ENCODE peak calls at places on chromosomes 2 and 18, in eight cellular contexts. One of them, this sample, is unnamed.

GRCh38 chr2:233250568-233250967 is 905 bp upstream of the ATG16L1 start:
- DNase-seq in effector memory CD4-positive, alpha-beta T cell: no peak
- DNase-seq in WERI-Rb-1: no peak
- DNase-seq in naive thymus-derived CD4-positive, alpha-beta T cell: no peak
- DNase-seq in left ventricle myocardium inferior: no peak
- DNase-seq in small intestine: no peak
- DNase-seq in IMR-90: no peak
- DNase-seq in heart right ventricle: no peak
- DNase-seq in this sample: no peak

GRCh38 chr18:79373736-79374135 is 22.0 kb upstream of the NFATC1 start:
- DNase-seq in IMR-90: no peak
- DNase-seq in heart right ventricle: no peak
- DNase-seq in small intestine: no peak
- DNase-seq in left ventricle myocardium inferior: no peak
- DNase-seq in effector memory CD4-positive, alpha-beta T cell: no peak
- DNase-seq in WERI-Rb-1: no peak
- DNase-seq in naive thymus-derived CD4-positive, alpha-beta T cell: no peak
- DNase-seq in this sample: no peak

GRCh38 chr2:10398496-10398895 is 49.6 kb downstream of the ODC1 start:
- DNase-seq in small intestine: peak; percentile 76
- DNase-seq in naive thymus-derived CD4-positive, alpha-beta T cell: no peak
- DNase-seq in left ventricle myocardium inferior: peak; percentile 56
- DNase-seq in effector memory CD4-positive, alpha-beta T cell: no peak
- DNase-seq in IMR-90: no peak
- DNase-seq in WERI-Rb-1: no peak
- DNase-seq in heart right ventricle: peak; percentile 47
- DNase-seq in this sample: no peak

GRCh38 chr18:61896767-61897166 is 4.0 kb upstream of the RNF152 start:
- DNase-seq in naive thymus-derived CD4-positive, alpha-beta T cell: no peak
- DNase-seq in WERI-Rb-1: peak; percentile 60
- DNase-seq in IMR-90: peak; percentile 20
- DNase-seq in left ventricle myocardium inferior: peak; percentile 26
- DNase-seq in effector memory CD4-positive, alpha-beta T cell: no peak
- DNase-seq in heart right ventricle: peak; percentile 35
- DNase-seq in small intestine: no peak
- DNase-seq in this sample: peak; percentile 92

GRCh38 chr2:186058604-186059003 is 320.0 kb downstream of the FSIP2 start:
- DNase-seq in small intestine: no peak
- DNase-seq in naive thymus-derived CD4-positive, alpha-beta T cell: no peak
- DNase-seq in left ventricle myocardium inferior: no peak
- DNase-seq in WERI-Rb-1: no peak
- DNase-seq in heart right ventricle: no peak
- DNase-seq in IMR-90: peak; percentile 10
- DNase-seq in effector memory CD4-positive, alpha-beta T cell: no peak
- DNase-seq in this sample: no peak

GRCh38 chr2:145751634-145752033 is 1231.7 kb upstream of the ZEB2 start:
- DNase-seq in WERI-Rb-1: no peak
- DNase-seq in left ventricle myocardium inferior: no peak
- DNase-seq in effector memory CD4-positive, alpha-beta T cell: no peak
- DNase-seq in heart right ventricle: no peak
- DNase-seq in small intestine: peak; percentile 6
- DNase-seq in IMR-90: peak; percentile 60
- DNase-seq in naive thymus-derived CD4-positive, alpha-beta T cell: no peak
- DNase-seq in this sample: no peak

GRCh38 chr2:143128681-143129580 is at the start of gene ARHGAP15:
- DNase-seq in WERI-Rb-1: no peak
- DNase-seq in effector memory CD4-positive, alpha-beta T cell: peak; percentile 57
- DNase-seq in IMR-90: no peak
- DNase-seq in heart right ventricle: peak; percentile 13
- DNase-seq in left ventricle myocardium inferior: no peak
- DNase-seq in small intestine: peak; percentile 67
- DNase-seq in naive thymus-derived CD4-positive, alpha-beta T cell: peak; percentile 84
- DNase-seq in this sample: no peak

GRCh38 chr2:8517850-8518480 is 163.9 kb upstream of the ID2 start:
- DNase-seq in IMR-90: no peak
- DNase-seq in left ventricle myocardium inferior: no peak
- DNase-seq in WERI-Rb-1: no peak
- DNase-seq in small intestine: no peak
- DNase-seq in heart right ventricle: no peak
- DNase-seq in naive thymus-derived CD4-positive, alpha-beta T cell: no peak
- DNase-seq in effector memory CD4-positive, alpha-beta T cell: no peak
- DNase-seq in this sample: no peak

GRCh38 chr2:71950256-71951066 is 197.2 kb downstream of the CYP26B1 start:
- DNase-seq in small intestine: no peak
- DNase-seq in WERI-Rb-1: no peak
- DNase-seq in heart right ventricle: peak; percentile 58
- DNase-seq in naive thymus-derived CD4-positive, alpha-beta T cell: no peak
- DNase-seq in effector memory CD4-positive, alpha-beta T cell: no peak
- DNase-seq in IMR-90: no peak
- DNase-seq in left ventricle myocardium inferior: peak; percentile 80
- DNase-seq in this sample: peak; percentile 70

GRCh38 chr2:31319391-31320175 is 85.6 kb downstream of the EHD3 start:
- DNase-seq in WERI-Rb-1: no peak
- DNase-seq in naive thymus-derived CD4-positive, alpha-beta T cell: peak; percentile 14
- DNase-seq in small intestine: peak; percentile 34
- DNase-seq in IMR-90: peak; percentile 85
- DNase-seq in heart right ventricle: no peak
- DNase-seq in effector memory CD4-positive, alpha-beta T cell: no peak
- DNase-seq in left ventricle myocardium inferior: no peak
- DNase-seq in this sample: no peak

GRCh38 chr18:22170421-22171262 is 1.3 kb downstream of the GATA6 start:
- DNase-seq in WERI-Rb-1: peak; percentile 16
- DNase-seq in heart right ventricle: peak; percentile 73
- DNase-seq in effector memory CD4-positive, alpha-beta T cell: no peak
- DNase-seq in small intestine: peak; percentile 52
- DNase-seq in naive thymus-derived CD4-positive, alpha-beta T cell: no peak
- DNase-seq in IMR-90: peak; percentile 75
- DNase-seq in left ventricle myocardium inferior: peak; percentile 71
- DNase-seq in this sample: peak; percentile 70

GRCh38 chr2:143545643-143546275 is 416.5 kb downstream of the ARHGAP15 start:
- DNase-seq in heart right ventricle: no peak
- DNase-seq in IMR-90: peak; percentile 66
- DNase-seq in left ventricle myocardium inferior: no peak
- DNase-seq in naive thymus-derived CD4-positive, alpha-beta T cell: no peak
- DNase-seq in WERI-Rb-1: no peak
- DNase-seq in small intestine: no peak
- DNase-seq in effector memory CD4-positive, alpha-beta T cell: no peak
- DNase-seq in this sample: no peak

GRCh38 chr2:173090291-173090877 is 14.7 kb downstream of the MAP3K20 start:
- DNase-seq in small intestine: no peak
- DNase-seq in WERI-Rb-1: no peak
- DNase-seq in naive thymus-derived CD4-positive, alpha-beta T cell: no peak
- DNase-seq in heart right ventricle: peak; percentile 17
- DNase-seq in left ventricle myocardium inferior: peak; percentile 30
- DNase-seq in IMR-90: peak; percentile 76
- DNase-seq in effector memory CD4-positive, alpha-beta T cell: no peak
- DNase-seq in this sample: peak; percentile 34

GRCh38 chr2:210195066-210195852 is 24.1 kb upstream of the KANSL1L start:
- DNase-seq in WERI-Rb-1: no peak
- DNase-seq in IMR-90: peak; percentile 58
- DNase-seq in heart right ventricle: no peak
- DNase-seq in effector memory CD4-positive, alpha-beta T cell: no peak
- DNase-seq in left ventricle myocardium inferior: no peak
- DNase-seq in small intestine: peak; percentile 57
- DNase-seq in naive thymus-derived CD4-positive, alpha-beta T cell: peak; percentile 48
- DNase-seq in this sample: no peak

DNA sequence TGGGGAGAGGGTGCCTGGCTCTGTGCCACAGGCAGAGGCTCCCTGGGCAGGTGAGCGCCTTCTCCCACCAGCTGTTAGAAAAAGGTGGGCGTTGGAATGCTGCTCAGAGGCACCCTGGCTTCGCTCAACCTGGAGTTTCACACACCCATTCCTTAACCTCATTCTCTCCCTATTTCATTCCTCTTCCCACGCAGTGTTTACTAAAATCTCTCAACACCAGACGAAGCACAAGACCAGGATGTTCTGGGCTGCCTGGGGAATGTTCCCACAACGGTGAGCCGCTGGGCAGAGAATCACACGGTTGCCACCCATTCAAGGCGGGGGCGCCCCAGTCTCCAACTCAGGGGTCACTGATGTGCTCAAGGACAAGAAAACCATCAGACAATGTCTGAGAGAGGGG is 64.5 kb downstream of the TGFA start:
- DNase-seq in WERI-Rb-1: no peak
- DNase-seq in IMR-90: no peak
- DNase-seq in left ventricle myocardium inferior: no peak
- DNase-seq in effector memory CD4-positive, alpha-beta T cell: no peak
- DNase-seq in small intestine: no peak
- DNase-seq in naive thymus-derived CD4-positive, alpha-beta T cell: no peak
- DNase-seq in heart right ventricle: no peak
- DNase-seq in this sample: no peak
- H3K27ac ChIP-seq in WERI-Rb-1: no peak overlapping the region
- H3K27ac ChIP-seq in IMR-90: no peak overlapping the region
- H3K27ac ChIP-seq in left ventricle myocardium inferior: no peak overlapping the region
- H3K27ac ChIP-seq in effector memory CD4-positive, alpha-beta T cell: no peak overlapping the region
- H3K27ac ChIP-seq in small intestine: no peak overlapping the region
- H3K27ac ChIP-seq in naive thymus-derived CD4-positive, alpha-beta T cell: no peak overlapping the region
- H3K27ac ChIP-seq in heart right ventricle: no peak overlapping the region
- H3K27ac ChIP-seq in this sample: no peak overlapping the region

GRCh38 chr2:37891846-37892435 is 33.1 kb upstream of the RMDN2 start:
- DNase-seq in heart right ventricle: no peak
- DNase-seq in IMR-90: no peak
- DNase-seq in WERI-Rb-1: no peak
- DNase-seq in effector memory CD4-positive, alpha-beta T cell: no peak
- DNase-seq in small intestine: no peak
- DNase-seq in naive thymus-derived CD4-positive, alpha-beta T cell: no peak
- DNase-seq in left ventricle myocardium inferior: no peak
- DNase-seq in this sample: no peak

GRCh38 chr2:37893327-37893726 is 31.8 kb upstream of the RMDN2 start:
- DNase-seq in heart right ventricle: no peak
- DNase-seq in IMR-90: no peak
- DNase-seq in effector memory CD4-positive, alpha-beta T cell: no peak
- DNase-seq in WERI-Rb-1: no peak
- DNase-seq in naive thymus-derived CD4-positive, alpha-beta T cell: no peak
- DNase-seq in left ventricle myocardium inferior: no peak
- DNase-seq in small intestine: no peak
- DNase-seq in this sample: no peak

GRCh38 chr2:37894047-37894446 is 31.0 kb upstream of the RMDN2 start:
- DNase-seq in IMR-90: no peak
- DNase-seq in heart right ventricle: no peak
- DNase-seq in WERI-Rb-1: no peak
- DNase-seq in effector memory CD4-positive, alpha-beta T cell: no peak
- DNase-seq in left ventricle myocardium inferior: no peak
- DNase-seq in small intestine: no peak
- DNase-seq in naive thymus-derived CD4-positive, alpha-beta T cell: no peak
- DNase-seq in this sample: no peak

GRCh38 chr2:37890893-37891495 is 34.1 kb upstream of the RMDN2 start:
- DNase-seq in WERI-Rb-1: peak; percentile 87
- DNase-seq in naive thymus-derived CD4-positive, alpha-beta T cell: peak; percentile 44
- DNase-seq in heart right ventricle: peak; percentile 67
- DNase-seq in left ventricle myocardium inferior: peak; percentile 65
- DNase-seq in small intestine: peak; percentile 72
- DNase-seq in IMR-90: peak; percentile 62
- DNase-seq in effector memory CD4-positive, alpha-beta T cell: peak; percentile 40
- DNase-seq in this sample: peak; percentile 74

DNA sequence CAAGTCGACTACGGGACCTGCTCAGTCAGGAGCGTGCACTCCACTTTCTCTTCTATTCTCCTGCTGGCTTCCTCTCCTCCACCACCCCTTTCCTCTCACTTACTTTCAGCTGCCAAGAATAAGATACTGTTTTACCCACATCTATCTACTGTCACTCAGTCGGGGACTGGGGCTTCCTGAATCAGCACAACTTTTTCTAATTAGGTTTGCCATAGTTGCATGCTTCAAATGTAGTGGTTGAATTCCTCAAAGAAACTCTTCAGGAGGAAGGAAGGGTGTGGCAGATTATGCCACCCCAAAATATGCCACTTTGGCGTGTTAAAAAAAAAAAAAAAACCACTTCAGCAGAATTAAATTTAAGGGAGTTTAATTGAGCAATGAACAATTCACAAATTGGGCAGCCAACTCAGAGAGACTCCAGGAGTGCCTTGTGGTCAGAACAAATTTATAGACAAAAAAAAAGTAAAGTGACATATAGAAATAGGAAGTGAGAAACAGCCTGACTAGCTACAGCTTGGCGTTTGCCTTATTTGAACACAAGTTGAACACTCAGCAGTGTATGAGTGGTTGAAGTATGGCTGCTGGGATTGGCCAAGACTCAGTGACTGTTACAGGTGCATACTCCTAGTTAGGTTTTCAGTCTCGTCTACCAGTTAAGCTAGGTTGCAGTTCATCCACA is 32.5 kb upstream of the RMDN2 start:
- DNase-seq in heart right ventricle: no peak
- DNase-seq in naive thymus-derived CD4-positive, alpha-beta T cell: peak; percentile 47
- DNase-seq in small intestine: no peak
- DNase-seq in WERI-Rb-1: no peak
- DNase-seq in IMR-90: no peak
- DNase-seq in left ventricle myocardium inferior: no peak
- DNase-seq in effector memory CD4-positive, alpha-beta T cell: no peak
- DNase-seq in this sample: no peak
- H3K4me3 ChIP-seq in heart right ventricle: no peak overlapping the region
- H3K4me3 ChIP-seq in naive thymus-derived CD4-positive, alpha-beta T cell: no peak overlapping the region
- H3K4me3 ChIP-seq in small intestine: no peak overlapping the region
- H3K4me3 ChIP-seq in WERI-Rb-1: no peak overlapping the region
- H3K4me3 ChIP-seq in IMR-90: no peak overlapping the region
- H3K4me3 ChIP-seq in left ventricle myocardium inferior: no peak overlapping the region
- H3K4me3 ChIP-seq in effector memory CD4-positive, alpha-beta T cell: no peak overlapping the region
- H3K4me3 ChIP-seq in this sample: no peak overlapping the region

GRCh38 chr2:191501390-191502168 is 176.4 kb upstream of the NABP1 start:
- DNase-seq in heart right ventricle: no peak
- DNase-seq in small intestine: peak; percentile 57
- DNase-seq in effector memory CD4-positive, alpha-beta T cell: no peak
- DNase-seq in IMR-90: peak; percentile 70
- DNase-seq in naive thymus-derived CD4-positive, alpha-beta T cell: no peak
- DNase-seq in WERI-Rb-1: no peak
- DNase-seq in left ventricle myocardium inferior: no peak
- DNase-seq in this sample: no peak
- H3K27ac ChIP-seq in heart right ventricle: peak overlapping the region; percentile 48
- H3K27ac ChIP-seq in small intestine: no peak overlapping the region
- H3K27ac ChIP-seq in effector memory CD4-positive, alpha-beta T cell: no peak overlapping the region
- H3K27ac ChIP-seq in IMR-90: no peak overlapping the region
- H3K27ac ChIP-seq in naive thymus-derived CD4-positive, alpha-beta T cell: no peak overlapping the region
- H3K27ac ChIP-seq in WERI-Rb-1: no peak overlapping the region
- H3K27ac ChIP-seq in left ventricle myocardium inferior: peak overlapping the region; percentile 67
- H3K27ac ChIP-seq in this sample: no peak overlapping the region

GRCh38 chr2:39723497-39723896 is 55.6 kb downstream of the THUMPD2 start:
- DNase-seq in heart right ventricle: no peak
- DNase-seq in effector memory CD4-positive, alpha-beta T cell: no peak
- DNase-seq in naive thymus-derived CD4-positive, alpha-beta T cell: no peak
- DNase-seq in small intestine: no peak
- DNase-seq in left ventricle myocardium inferior: no peak
- DNase-seq in WERI-Rb-1: no peak
- DNase-seq in IMR-90: no peak
- DNase-seq in this sample: no peak

GRCh38 chr2:39728941-39729351 is 50.1 kb downstream of the THUMPD2 start:
- DNase-seq in WERI-Rb-1: peak; percentile 58
- DNase-seq in small intestine: peak; percentile 15
- DNase-seq in left ventricle myocardium inferior: no peak
- DNase-seq in IMR-90: peak; percentile 35
- DNase-seq in effector memory CD4-positive, alpha-beta T cell: no peak
- DNase-seq in naive thymus-derived CD4-positive, alpha-beta T cell: no peak
- DNase-seq in heart right ventricle: no peak
- DNase-seq in this sample: no peak

GRCh38 chr2:39725401-39725800 is 53.7 kb downstream of the THUMPD2 start:
- DNase-seq in small intestine: no peak
- DNase-seq in left ventricle myocardium inferior: no peak
- DNase-seq in IMR-90: no peak
- DNase-seq in naive thymus-derived CD4-positive, alpha-beta T cell: no peak
- DNase-seq in WERI-Rb-1: no peak
- DNase-seq in heart right ventricle: no peak
- DNase-seq in effector memory CD4-positive, alpha-beta T cell: no peak
- DNase-seq in this sample: no peak

GRCh38 chr2:39724828-39725144 is 54.3 kb downstream of the THUMPD2 start:
- DNase-seq in left ventricle myocardium inferior: no peak
- DNase-seq in effector memory CD4-positive, alpha-beta T cell: no peak
- DNase-seq in heart right ventricle: no peak
- DNase-seq in naive thymus-derived CD4-positive, alpha-beta T cell: no peak
- DNase-seq in small intestine: no peak
- DNase-seq in WERI-Rb-1: no peak
- DNase-seq in IMR-90: no peak
- DNase-seq in this sample: no peak

GRCh38 chr2:39723946-39724827 is 54.9 kb downstream of the THUMPD2 start:
- DNase-seq in heart right ventricle: no peak
- DNase-seq in small intestine: no peak
- DNase-seq in IMR-90: no peak
- DNase-seq in left ventricle myocardium inferior: no peak
- DNase-seq in effector memory CD4-positive, alpha-beta T cell: no peak
- DNase-seq in WERI-Rb-1: no peak
- DNase-seq in naive thymus-derived CD4-positive, alpha-beta T cell: no peak
- DNase-seq in this sample: no peak
- H3K4me3 ChIP-seq in heart right ventricle: no peak overlapping the region
- H3K4me3 ChIP-seq in small intestine: no peak overlapping the region
- H3K4me3 ChIP-seq in IMR-90: no peak overlapping the region
- H3K4me3 ChIP-seq in left ventricle myocardium inferior: no peak overlapping the region
- H3K4me3 ChIP-seq in effector memory CD4-positive, alpha-beta T cell: no peak overlapping the region
- H3K4me3 ChIP-seq in WERI-Rb-1: no peak overlapping the region
- H3K4me3 ChIP-seq in naive thymus-derived CD4-positive, alpha-beta T cell: no peak overlapping the region
- H3K4me3 ChIP-seq in this sample: no peak overlapping the region

This sample was measured in uterus.